ENCODE peak calls at places on chromosomes 11 and 22, in six cellular contexts. T is H9, B is neural progenitor cell, X is fibroblast of lung, Z is IMR-90, C is Karpas-422. Y is an unnamed sample.

GRCh38 chr22:47017245-47017644 is 254.8 kb downstream of the TBC1D22A start:
- DNase-seq in T (no peak), B (no peak), X (no peak), Z (no peak), C (no peak), Y (no peak)

GRCh38 chr22:43110927-43111623 is 525 bp downstream of the BIK start:
- DNase-seq in T (no peak), B (peak; percentile 58), X (no peak), Z (no peak), C (no peak), Y (no peak)

GRCh38 chr11:104361975-104362374 is 198.0 kb upstream of the PDGFD start:
- DNase-seq in T (no peak), B (no peak), X (no peak), Z (no peak), C (no peak), Y (no peak)

GRCh38 chr22:38997518-38997917 is 15.4 kb downstream of the APOBEC3B start:
- DNase-seq in T (no peak), B (no peak), X (no peak), Z (no peak), C (no peak), Y (no peak)

GRCh38 chr22:42711895-42712837 is 8.5 kb downstream of the A4GALT start:
- DNase-seq in T (no peak), B (no peak), X (no peak), Z (no peak), C (no peak), Y (no peak)

GRCh38 chr22:20315337-20316216 is 4.3 kb downstream of the DGCR6L start:
- DNase-seq in T (peak; percentile 20), B (peak; percentile 1), X (no peak), Z (no peak), C (no peak), Y (no peak)

GRCh38 chr11:117145393-117145761 is 1.3 kb downstream of the PAFAH1B2 start:
- DNase-seq in T (no peak), B (peak; percentile 47), X (peak; percentile 56), Z (peak; percentile 32), C (no peak), Y (peak; percentile 9)

GRCh38 chr11:59273008-59273841 is 60.5 kb upstream of the MPEG1 start:
- DNase-seq in T (no peak), B (no peak), X (no peak), Z (no peak), C (peak; percentile 94), Y (no peak)

GRCh38 chr22:28557184-28557583 is 122.5 kb downstream of the TTC28 start:
- DNase-seq in T (no peak), B (no peak), X (no peak), Z (no peak), C (no peak), Y (no peak)

GRCh38 chr11:15976433-15977045 is 379.8 kb downstream of the SOX6 start:
- DNase-seq in T (no peak), B (no peak), X (peak; percentile 80), Z (peak; percentile 74), C (no peak), Y (no peak)

GRCh38 chr11:112161012-112161411 is 2.9 kb downstream of the IL18 start:
- DNase-seq in T (no peak), B (no peak), X (no peak), Z (no peak), C (no peak), Y (no peak)

GRCh38 chr22:19815823-19816290 is 38.8 kb downstream of the GNB1L start:
- DNase-seq in T (no peak), B (no peak), X (no peak), Z (no peak), C (no peak), Y (peak; percentile 2)

GRCh38 chr11:84398017-84398626 is 1112.0 kb upstream of the CCDC90B start:
- DNase-seq in T (no peak), B (peak; percentile 47), X (peak; percentile 16), Z (peak; percentile 1), C (peak; percentile 71), Y (no peak)

GRCh38 chr22:45576273-45576625 is 73.6 kb downstream of the FBLN1 start:
- DNase-seq in T (no peak), B (no peak), X (no peak), Z (no peak), C (no peak), Y (no peak)

GRCh38 chr22:45574069-45574703 is 71.5 kb downstream of the FBLN1 start:
- DNase-seq in T (no peak), B (no peak), X (no peak), Z (no peak), C (no peak), Y (no peak)

GRCh38 chr22:45576730-45577464 is 74.2 kb downstream of the FBLN1 start:
- DNase-seq in T (no peak), B (no peak), X (no peak), Z (no peak), C (no peak), Y (no peak)

GRCh38 chr22:45575607-45576272 is 73.1 kb downstream of the FBLN1 start:
- DNase-seq in T (no peak), B (no peak), X (no peak), Z (no peak), C (no peak), Y (no peak)

GRCh38 chr22:45575173-45575572 is 72.5 kb downstream of the FBLN1 start:
- DNase-seq in T (no peak), B (no peak), X (no peak), Z (no peak), C (no peak), Y (no peak)
- H3K9ac ChIP-seq in T (no peak overlapping the region), B (no peak overlapping the region), X (no peak overlapping the region), Z (no peak overlapping the region), C (no peak overlapping the region), Y (no peak overlapping the region)

GRCh38 chr11:82988936-82989627 is 82.6 kb downstream of the RAB30 start:
- DNase-seq in T (no peak), B (peak; percentile 17), X (no peak), Z (peak; percentile 33), C (no peak), Y (no peak)

GRCh38 chr11:82987997-82988396 is 83.7 kb downstream of the RAB30 start:
- DNase-seq in T (no peak), B (no peak), X (no peak), Z (no peak), C (no peak), Y (no peak)

GRCh38 chr11:82986491-82986890 is 85.0 kb downstream of the DDIAS start:
- DNase-seq in T (no peak), B (no peak), X (no peak), Z (no peak), C (no peak), Y (no peak)

GRCh38 chr11:82992219-82992618 is 79.5 kb downstream of the RAB30 start:
- DNase-seq in T (no peak), B (no peak), X (no peak), Z (no peak), C (no peak), Y (no peak)

GRCh38 chr11:82989628-82990404 is 81.9 kb downstream of the RAB30 start:
- DNase-seq in T (no peak), B (peak; percentile 70), X (no peak), Z (no peak), C (no peak), Y (no peak)
- H2AFZ ChIP-seq in T (no peak overlapping the region), B (peak overlapping the region; percentile 16), X (no peak overlapping the region), Z (no peak overlapping the region), C (no peak overlapping the region), Y (no peak overlapping the region)

DNA sequence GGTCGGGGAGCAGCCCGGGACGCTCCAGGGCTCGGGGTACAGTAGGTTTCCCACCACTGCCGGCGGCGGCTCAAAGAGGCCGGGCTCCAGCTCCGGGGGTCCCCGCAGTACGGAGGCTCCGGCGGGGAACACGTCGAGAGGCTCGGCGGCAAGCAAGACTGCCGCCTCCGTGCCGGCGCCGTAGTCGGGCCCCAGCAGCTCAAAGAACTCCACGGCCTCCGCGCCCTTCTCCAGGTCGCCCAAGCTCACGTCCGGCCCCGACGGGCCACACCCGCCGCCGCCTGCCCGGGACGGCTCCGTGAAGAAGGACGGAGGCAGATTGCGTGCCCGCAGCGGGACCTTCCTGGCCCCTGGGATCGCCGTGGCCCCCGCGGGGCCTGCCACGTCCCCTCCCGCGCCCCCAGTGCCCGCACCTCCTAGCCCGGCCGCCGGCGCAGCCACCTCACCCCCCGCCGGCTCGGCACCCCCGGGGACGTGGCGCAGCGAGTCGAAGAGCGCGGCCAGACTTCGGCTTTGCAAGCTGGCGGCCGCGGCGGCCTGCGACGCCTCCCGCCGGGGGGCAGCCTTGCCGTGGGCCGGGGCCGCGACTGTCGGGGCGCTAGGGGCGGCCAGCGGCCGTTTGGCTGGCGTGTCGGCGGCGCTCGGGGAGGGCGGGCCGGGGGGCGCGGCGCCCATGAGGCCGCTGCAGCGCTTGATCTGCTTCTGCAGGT is 775 bp downstream of the FAM181B start:
- DNase-seq in T (peak; percentile 31), B (peak; percentile 57), X (no peak), Z (no peak), C (no peak), Y (no peak)
- H3K9ac ChIP-seq in T (no peak overlapping the region), B (no peak overlapping the region), X (no peak overlapping the region), Z (no peak overlapping the region), C (no peak overlapping the region), Y (no peak overlapping the region)

GRCh38 chr22:25751174-25751581 is 9.2 kb downstream of the MYO18B start:
- DNase-seq in T (no peak), B (no peak), X (no peak), Z (no peak), C (no peak), Y (no peak)

GRCh38 chr22:25750569-25751173 is 8.7 kb downstream of the MYO18B start:
- DNase-seq in T (no peak), B (no peak), X (peak; percentile 47), Z (no peak), C (no peak), Y (no peak)

GRCh38 chr22:25748704-25749103 is 6.7 kb downstream of the MYO18B start:
- DNase-seq in T (no peak), B (no peak), X (no peak), Z (no peak), C (no peak), Y (no peak)

GRCh38 chr22:25748140-25748539 is 6.2 kb downstream of the MYO18B start:
- DNase-seq in T (no peak), B (no peak), X (no peak), Z (no peak), C (no peak), Y (no peak)

GRCh38 chr22:25749420-25750169 is 7.6 kb downstream of the MYO18B start:
- DNase-seq in T (no peak), B (no peak), X (peak; percentile 37), Z (no peak), C (no peak), Y (no peak)
- H2AFZ ChIP-seq in T (no peak overlapping the region), B (no peak overlapping the region), X (no peak overlapping the region), Z (no peak overlapping the region), C (no peak overlapping the region), Y (no peak overlapping the region)

GRCh38 chr11:114059984-114060401 is 482 bp downstream of the ZBTB16 start:
- DNase-seq in T (no peak), B (peak; percentile 75), X (no peak), Z (no peak), C (no peak), Y (no peak)
- H3K9ac ChIP-seq in T (no peak overlapping the region), B (peak overlapping the region; percentile 1), X (no peak overlapping the region), Z (no peak overlapping the region), C (no peak overlapping the region), Y (no peak overlapping the region)

GRCh38 chr22:45376009-45376408 is 37.4 kb downstream of the SMC1B start:
- DNase-seq in T (no peak), B (no peak), X (no peak), Z (no peak), C (no peak), Y (no peak)
- H2AFZ ChIP-seq in T (no peak overlapping the region), B (no peak overlapping the region), X (no peak overlapping the region), Z (no peak overlapping the region), C (no peak overlapping the region), Y (no peak overlapping the region)